ENCODE peak calls at places on chromosomes 13 and 19, in seven cellular contexts. N is activated CD4-positive, alpha-beta T cell treated with anti-CD3 and anti-CD28 coated beads for 24 hours; O is activated naive CD4-positive, alpha-beta T cell treated with anti-CD3 and anti-CD28 coated beads, Interleukin-2, amount 50 U/mL, for 72 hours; R is naive B cell; L is SW 1271; B is endothelial cell; M is amniotic epithelial cell. T is an unnamed sample.

GRCh38 chr19:5466814-5467291 is 11.6 kb downstream of the ZNRF4 start:
- DNase-seq in O (no peak), N (no peak), R (no peak), M (no peak), B (no peak), L (no peak), T (no peak)

GRCh38 chr19:9914315-9915207 is 21.8 kb downstream of the OLFM2 start:
- DNase-seq in M (peak), R (peak), O (peak), L (peak), N (peak), B (peak), T (peak)

GRCh38 chr19:48400018-48400742 is 6.7 kb downstream of the GRIN2D start:
- DNase-seq in O (no peak), B (peak), R (no peak), N (no peak), L (peak), M (peak), T (no peak)

GRCh38 chr19:30227661-30228112 is 144.5 kb upstream of the ZNF536 start:
- DNase-seq in L (peak), O (peak), B (peak), R (peak), N (peak), M (peak), T (peak)

GRCh38 chr19:30165228-30165813 is 206.9 kb upstream of the ZNF536 start:
- DNase-seq in N (no peak), L (no peak), R (no peak), M (no peak), B (no peak), O (no peak), T (no peak)

GRCh38 chr19:49626243-49626642 is 13.7 kb downstream of the RRAS start:
- DNase-seq in O (no peak), L (no peak), M (no peak), N (no peak), B (no peak), R (no peak), T (no peak)

GRCh38 chr19:11705474-11705873 is 33.3 kb downstream of the ZNF823 start:
- DNase-seq in M (no peak), R (no peak), B (no peak), L (no peak), N (no peak), O (no peak), T (no peak)

GRCh38 chr13:29713841-29714240 is 118.4 kb upstream of the SLC7A1 start:
- DNase-seq in N (no peak), M (no peak), O (peak), L (no peak), B (no peak), R (no peak), T (no peak)

T was measured in GM12891.